ENCODE peak calls at places on chromosomes 6 and 20, in ten cellular contexts. N, M, T, Y, U, J, K, F, G and Q are unnamed samples.

GRCh38 chr6:151661928-151662327 is 145.6 kb upstream of the ESR1 start:
- DNase-seq in T (no peak), K (no peak), F (no peak), G (no peak), J (peak; percentile 14), U (no peak), M (no peak), N (no peak), Y (no peak), Q (peak; percentile 69)

GRCh38 chr6:54266400-54266923 is 41.8 kb upstream of the TINAG start:
- DNase-seq in T (no peak), M (no peak), J (no peak), N (no peak), K (no peak), U (no peak), F (no peak), Y (no peak), G (no peak), Q (peak; percentile 19)

GRCh38 chr6:130655586-130655985 is 171.6 kb upstream of the SMLR1 start:
- DNase-seq in Y (no peak), J (no peak), K (no peak), T (no peak), G (peak; percentile 9), F (no peak), N (no peak), U (no peak), M (no peak), Q (no peak)

GRCh38 chr6:138544521-138544920 is 45.2 kb upstream of the NHSL1 start:
- DNase-seq in U (no peak), J (no peak), T (no peak), F (no peak), N (no peak), M (no peak), K (no peak), G (no peak), Y (no peak), Q (no peak)

GRCh38 chr6:167676000-167676665 is 150.6 kb upstream of the AFDN start:
- DNase-seq in K (no peak), N (no peak), U (no peak), T (no peak), F (no peak), Y (peak; percentile 53), G (no peak), J (no peak), M (no peak), Q (no peak)

GRCh38 chr6:98343004-98343403 is 491.4 kb upstream of the POU3F2 start:
- DNase-seq in N (peak; percentile 77), M (no peak), T (no peak), U (no peak), G (no peak), K (no peak), Y (no peak), F (no peak), J (no peak), Q (no peak)

GRCh38 chr6:155100087-155100486 is 105.0 kb downstream of the TIAM2 start:
- DNase-seq in N (no peak), M (peak; percentile 56), T (no peak), Y (no peak), J (no peak), F (no peak), U (peak; percentile 85), K (no peak), G (peak; percentile 39), Q (no peak)

GRCh38 chr6:129875610-129876515 is 14.7 kb upstream of the TMEM244 start:
- DNase-seq in Y (no peak), G (peak; percentile 31), J (no peak), M (no peak), U (no peak), F (no peak), T (no peak), K (no peak), N (no peak), Q (no peak)

GRCh38 chr6:41939091-41939847 is 2.3 kb downstream of the CCND3 start:
- DNase-seq in T (no peak), U (no peak), K (no peak), G (peak; percentile 47), N (no peak), J (peak; percentile 30), M (no peak), F (no peak), Y (no peak), Q (peak; percentile 52)

GRCh38 chr20:10171864-10172751 is 46.5 kb upstream of the SNAP25 start:
- DNase-seq in F (peak; percentile 41), G (peak; percentile 16), T (peak; percentile 65), Y (peak; percentile 45), K (peak; percentile 72), M (peak; percentile 88), N (peak; percentile 50), J (peak; percentile 66), U (peak; percentile 88), Q (peak; percentile 51)

GRCh38 chr6:167849846-167850459 is 23.2 kb downstream of the AFDN start:
- DNase-seq in U (no peak), T (peak; percentile 70), M (no peak), N (no peak), F (peak; percentile 68), K (no peak), G (peak; percentile 62), J (no peak), Y (peak; percentile 53), Q (no peak)

GRCh38 chr6:1796706-1797529 is 187.2 kb downstream of the FOXC1 start:
- DNase-seq in F (no peak), U (no peak), J (no peak), Y (no peak), K (no peak), T (no peak), G (no peak), M (no peak), N (no peak), Q (no peak)

GRCh38 chr6:23180504-23181293 is 611.3 kb downstream of the HDGFL1 start:
- DNase-seq in T (peak; percentile 8), J (no peak), F (no peak), M (peak; percentile 99), G (peak; percentile 90), U (peak; percentile 95), Y (peak; percentile 48), N (peak; percentile 71), K (no peak), Q (no peak)

GRCh38 chr6:146028250-146028789 is 542 bp upstream of the GRM1 start:
- DNase-seq in K (peak; percentile 82), J (peak; percentile 93), U (peak; percentile 69), T (peak; percentile 45), M (peak; percentile 7), G (peak; percentile 55), N (no peak), F (peak; percentile 71), Y (peak; percentile 87), Q (peak; percentile 89)

GRCh38 chr6:127119361-127120108 is 1.1 kb downstream of the RSPO3 start:
- DNase-seq in G (no peak), T (no peak), J (peak; percentile 77), F (no peak), M (peak; percentile 12), Y (peak; percentile 42), U (peak; percentile 53), K (peak; percentile 75), N (no peak), Q (peak; percentile 63)

GRCh38 chr20:56429496-56429895 is 17.4 kb downstream of the CASS4 start:
- DNase-seq in J (no peak), F (no peak), M (no peak), N (no peak), T (peak; percentile 50), U (no peak), G (peak; percentile 90), Y (no peak), K (no peak), Q (no peak)

GRCh38 chr6:109718991-109719390 is 27.9 kb downstream of the FIG4 start:
- DNase-seq in F (no peak), G (peak; percentile 50), J (no peak), Y (no peak), M (no peak), N (no peak), K (no peak), T (no peak), U (no peak), Q (no peak)

GRCh38 chr6:107064579-107065065 is 36.6 kb downstream of the MTRES1 start:
- DNase-seq in U (no peak), T (peak; percentile 91), N (no peak), F (no peak), K (no peak), G (peak; percentile 84), Y (no peak), J (no peak), M (no peak), Q (no peak)

GRCh38 chr6:43919774-43920173 is 149.8 kb downstream of the VEGFA start:
- DNase-seq in Y (no peak), U (no peak), M (no peak), K (no peak), N (no peak), F (no peak), G (no peak), J (no peak), T (no peak), Q (no peak)

GRCh38 chr20:5178046-5178445 is 51.2 kb downstream of the CDS2 start:
- DNase-seq in N (no peak), J (no peak), U (no peak), M (no peak), T (no peak), K (no peak), Y (no peak), G (no peak), F (no peak), Q (no peak)

GRCh38 chr20:3452690-3453089 is 18.1 kb upstream of the ATRN start:
- DNase-seq in F (no peak), K (no peak), J (no peak), M (no peak), G (no peak), T (peak; percentile 48), N (no peak), Y (no peak), U (no peak), Q (no peak)

GRCh38 chr6:77466055-77467028 is 3.1 kb upstream of the HTR1B start:
- DNase-seq in F (peak; percentile 55), T (peak; percentile 54), J (peak; percentile 65), N (no peak), K (peak; percentile 76), M (no peak), Y (peak; percentile 78), G (peak; percentile 79), U (peak; percentile 3), Q (peak; percentile 71)

GRCh38 chr6:107550906-107551305 is 61.0 kb downstream of the SOBP start:
- DNase-seq in U (no peak), K (no peak), G (no peak), J (no peak), Y (no peak), M (no peak), F (no peak), T (no peak), N (no peak), Q (no peak)

GRCh38 chr6:16747232-16748027 is 13.8 kb downstream of the ATXN1 start:
- DNase-seq in K (no peak), M (no peak), F (peak; percentile 54), J (no peak), T (peak; percentile 65), Y (no peak), N (no peak), G (peak; percentile 80), U (no peak), Q (no peak)

GRCh38 chr6:12014027-12014872 is 2.1 kb downstream of the HIVEP1 start:
- DNase-seq in F (no peak), J (no peak), N (no peak), M (no peak), T (peak; percentile 52), G (peak; percentile 94), U (no peak), K (no peak), Y (no peak), Q (no peak)

GRCh38 chr20:14773486-14773885 is 436.1 kb upstream of the FLRT3 start:
- DNase-seq in N (no peak), G (no peak), Y (no peak), J (no peak), F (no peak), U (no peak), T (no peak), K (no peak), M (no peak), Q (no peak)

GRCh38 chr20:51220293-51220706 is 197.4 kb upstream of the KCNG1 start:
- DNase-seq in Y (peak; percentile 32), T (no peak), M (no peak), K (no peak), N (no peak), J (peak; percentile 69), U (no peak), F (peak; percentile 77), G (no peak), Q (peak; percentile 81)

GRCh38 chr6:79694623-79695311 is 63.6 kb downstream of the SH3BGRL2 start:
- DNase-seq in M (no peak), U (no peak), N (no peak), K (no peak), G (no peak), T (no peak), Y (no peak), F (no peak), J (no peak), Q (peak; percentile 44)